ENCODE peak calls at places on chromosomes 4 and X, in seven cellular contexts. W is lower lobe of right lung; S is CD4-positive, CD25-positive, alpha-beta regulatory T cell; L is psoas muscle; T is OCI-LY7; J is heart right ventricle; Z is mesenchymal stem cell. E is an unnamed sample.
A peak's percentile ranks its signal among the peaks of the same experiment; 100 is the strongest.

GRCh38 chrX:135522878-135523693 is 2.6 kb downstream of the INTS6L start:
- DNase-seq in T (no peak), J (no peak), Z (peak; percentile 4), S (no peak), W (no peak), L (no peak), E (no peak)

GRCh38 chrX:20015422-20015821 is 24.6 kb upstream of the BCLAF3 start:
- DNase-seq in T (peak; percentile 59), W (no peak), L (no peak), J (no peak), S (no peak), Z (no peak), E (no peak)

GRCh38 chr4:3305610-3306371 is 13.0 kb downstream of the RGS12 start:
- DNase-seq in L (no peak), J (no peak), W (peak; percentile 32), S (no peak), Z (peak; percentile 73), T (peak; percentile 59), E (no peak)

GRCh38 chrX:151488677-151489076 is 74.8 kb upstream of the PASD1 start:
- DNase-seq in S (no peak), W (no peak), Z (no peak), J (no peak), T (peak; percentile 2), L (no peak), E (no peak)

GRCh38 chrX:77617206-77617605 is 168.8 kb downstream of the ATRX start:
- DNase-seq in L (no peak), S (no peak), W (no peak), T (no peak), Z (no peak), J (no peak), E (no peak)

GRCh38 chr4:24846716-24847115 is 51.3 kb downstream of the SOD3 start:
- DNase-seq in S (no peak), T (no peak), Z (no peak), J (no peak), W (no peak), L (no peak), E (no peak)

GRCh38 chr4:81040175-81040659 is 9.7 kb downstream of the BMP3 start:
- DNase-seq in S (no peak), T (peak; percentile 82), L (no peak), W (no peak), Z (peak; percentile 26), J (no peak), E (no peak)

GRCh38 chr4:86809809-86810208 is 39.4 kb downstream of the SLC10A6 start:
- DNase-seq in W (no peak), L (no peak), T (no peak), Z (no peak), J (no peak), S (no peak), E (no peak)

GRCh38 chr4:55386840-55387239 is 8.9 kb upstream of the TMEM165 start:
- DNase-seq in T (no peak), J (no peak), S (no peak), Z (no peak), W (no peak), L (no peak), E (no peak)

GRCh38 chr4:14719053-14719452 is 283.2 kb upstream of the CPEB2 start:
- DNase-seq in J (no peak), S (no peak), W (peak; percentile 32), T (no peak), L (no peak), Z (peak; percentile 9), E (no peak)

GRCh38 chr4:86594559-86595425 is 677 bp downstream of the PTPN13 start:
- DNase-seq in J (peak; percentile 45), T (no peak), S (no peak), L (peak; percentile 19), Z (peak; percentile 92), W (peak; percentile 58), E (no peak)

GRCh38 chr4:71239365-71239764 is 99.5 kb upstream of the SLC4A4 start:
- DNase-seq in S (no peak), J (no peak), W (no peak), L (no peak), Z (peak; percentile 46), T (no peak), E (no peak)

GRCh38 chr4:126687655-126688358 is 945.0 kb upstream of the INTU start:
- DNase-seq in W (no peak), S (no peak), Z (no peak), L (no peak), T (no peak), J (no peak), E (no peak)

GRCh38 chr4:123452585-123452984 is 56.0 kb downstream of the SPRY1 start:
- DNase-seq in W (peak; percentile 70), J (no peak), T (peak; percentile 26), L (peak; percentile 38), S (no peak), Z (peak; percentile 95), E (no peak)

GRCh38 chr4:8374851-8375649 is 65.5 kb downstream of the ACOX3 start:
- DNase-seq in T (no peak), W (peak; percentile 45), Z (no peak), S (no peak), L (no peak), J (no peak), E (no peak)

GRCh38 chr4:78565971-78566372 is 14.4 kb downstream of the ANXA3 start:
- DNase-seq in S (no peak), T (no peak), Z (peak; percentile 40), L (no peak), W (no peak), J (no peak), E (no peak)

GRCh38 chr4:173761236-173761635 is 231.2 kb upstream of the HAND2 start:
- DNase-seq in W (no peak), S (no peak), J (no peak), Z (no peak), T (no peak), L (no peak), E (no peak)

GRCh38 chrX:11760958-11761357 is 2.9 kb downstream of the MSL3 start:
- DNase-seq in T (no peak), J (no peak), Z (no peak), W (no peak), S (no peak), L (no peak), E (no peak)
- H3K27ac ChIP-seq in T (peak overlapping the region; percentile 99), J (no peak overlapping the region), Z (no peak overlapping the region), W (peak overlapping the region; percentile 93), S (peak overlapping the region; percentile 90), L (no peak overlapping the region), E (peak overlapping the region; percentile 87)

DNA sequence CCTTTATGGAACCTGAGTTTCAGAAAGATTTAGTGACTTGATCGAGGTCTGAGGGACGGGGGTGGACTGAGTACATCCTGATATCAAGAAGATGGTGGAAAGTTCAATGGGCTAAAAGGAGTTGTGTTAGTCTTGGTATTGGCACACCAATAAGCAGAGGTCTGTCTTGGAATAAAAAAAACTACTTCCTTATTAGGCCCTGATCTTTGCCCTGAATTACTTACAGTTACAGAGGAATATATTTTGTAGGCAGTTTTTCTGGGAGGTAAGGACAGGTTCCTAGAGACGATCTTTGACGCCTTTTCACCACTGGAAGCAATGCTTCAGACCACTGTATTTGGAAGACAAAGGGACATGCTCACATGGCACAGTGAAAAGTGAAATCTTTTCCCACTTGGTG is 673 bp upstream of the XK start:
- DNase-seq in J (no peak), L (no peak), Z (no peak), S (no peak), W (no peak), T (no peak), E (no peak)
- H3K4me3 ChIP-seq in J (no peak overlapping the region), L (peak overlapping the region; percentile 67), Z (no peak overlapping the region), S (no peak overlapping the region), W (no peak overlapping the region), T (no peak overlapping the region), E (no peak overlapping the region)

DNA sequence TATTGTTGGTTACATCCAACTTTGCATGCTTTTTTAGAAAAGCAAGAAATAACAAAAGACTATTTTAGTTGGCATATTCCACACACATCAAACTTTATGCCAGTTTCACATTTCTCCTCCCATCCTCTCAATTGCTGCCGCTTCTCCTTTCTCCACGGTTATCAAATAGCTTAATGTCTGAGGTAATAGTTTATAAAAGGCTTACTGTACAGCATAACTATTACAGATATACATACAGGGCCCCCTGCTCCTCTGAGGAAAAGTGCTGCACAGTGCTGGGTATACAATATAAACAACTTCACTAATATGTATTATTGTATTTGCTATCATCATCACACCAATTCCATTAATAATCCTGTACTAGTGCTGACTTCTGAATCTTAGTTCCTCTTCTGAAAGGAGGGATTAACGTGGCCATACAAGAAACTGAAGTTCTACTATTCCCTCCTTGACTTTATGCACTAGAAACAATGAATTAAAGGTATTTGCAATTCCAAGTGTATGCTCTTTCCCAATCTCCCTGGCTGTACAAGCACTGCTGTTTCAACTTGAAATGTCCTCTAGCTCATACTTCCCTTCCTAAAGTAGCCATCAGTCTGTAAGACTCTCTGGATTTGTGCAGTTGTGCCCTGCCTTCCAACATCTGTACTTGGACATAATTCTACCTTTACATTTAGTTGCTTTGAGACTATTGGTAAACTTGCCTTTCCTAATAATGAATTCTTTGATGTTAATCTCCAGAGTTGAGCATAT is 2.5 kb downstream of the CCNI start:
- DNase-seq in T (peak; percentile 8), J (no peak), S (no peak), Z (peak; percentile 59), L (no peak), W (no peak), E (no peak)
- H3K4me1 ChIP-seq in T (peaks cover 45% of the 10 kb centered on the region), J (no peaks in the 10 kb centered on the region), S (peaks cover 75% of the 10 kb centered on the region), Z (peaks cover 1% of the 10 kb centered on the region), L (peaks cover 48% of the 10 kb centered on the region), W (peaks cover 45% of the 10 kb centered on the region), E (peaks cover 57% of the 10 kb centered on the region)

DNA sequence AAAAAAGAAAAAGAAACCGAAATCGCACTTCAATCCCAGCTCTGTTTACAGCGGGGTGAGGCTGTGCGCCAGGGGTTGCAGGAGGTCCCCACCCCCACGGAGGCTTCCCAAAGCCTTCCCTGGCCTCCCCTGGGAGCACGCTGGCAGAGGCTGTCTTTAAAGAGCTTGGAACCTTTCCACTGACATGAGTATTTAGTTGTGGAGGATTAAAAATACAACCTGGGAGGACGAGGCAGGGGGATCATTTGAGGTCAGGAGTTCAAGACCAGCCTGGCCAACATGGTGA is 69.1 kb downstream of the PPP2R2C start:
- DNase-seq in T (no peak), S (no peak), Z (no peak), J (no peak), L (no peak), W (no peak), E (no peak)
- H3K27ac ChIP-seq in T (no peak overlapping the region), S (no peak overlapping the region), Z (no peak overlapping the region), J (no peak overlapping the region), L (no peak overlapping the region), W (no peak overlapping the region), E (no peak overlapping the region)

GRCh38 chrX:13091111-13091765 is 46.8 kb upstream of the FAM9C start:
- DNase-seq in J (no peak), L (no peak), S (no peak), W (no peak), Z (no peak), T (no peak), E (no peak)
- H3K4me3 ChIP-seq in J (no peak overlapping the region), L (no peak overlapping the region), S (peak overlapping the region; percentile 66), W (no peak overlapping the region), Z (no peak overlapping the region), T (peak overlapping the region; percentile 36), E (peak overlapping the region; percentile 22)